ENCODE peak calls at places on chromosomes 6 and 20, in eight cellular contexts. I is HepG2, X is stomach, S is upper lobe of left lung, A is A549, R is tibial nerve, G is sigmoid colon, O is K562. D is an unnamed sample.

GRCh38 chr6:169312658-169313346 is 59.2 kb upstream of the THBS2 start:
- DNase-seq in S (no peak), G (no peak), R (no peak), A (no peak), X (no peak), O (no peak), I (peak; percentile 18), D (no peak)

GRCh38 chr20:31712112-31712553 is 10.5 kb downstream of the BCL2L1 start:
- DNase-seq in R (no peak), X (peak; percentile 69), A (no peak), S (peak; percentile 46), G (peak; percentile 65), O (no peak), I (peak; percentile 62), D (no peak)

GRCh38 chr6:111711989-111712388 is 106.3 kb upstream of the TRAF3IP2 start:
- DNase-seq in I (no peak), X (no peak), O (no peak), S (no peak), A (no peak), R (no peak), G (no peak), D (no peak)

GRCh38 chr6:2858678-2859324 is 17.1 kb upstream of the SERPINB1 start:
- DNase-seq in R (no peak), I (no peak), O (no peak), A (no peak), G (no peak), X (no peak), S (no peak), D (no peak)

GRCh38 chr6:111730835-111731234 is 125.2 kb upstream of the TRAF3IP2 start:
- DNase-seq in A (no peak), O (no peak), X (peak; percentile 71), S (peak; percentile 28), G (no peak), I (no peak), R (peak; percentile 49), D (peak; percentile 71)

GRCh38 chr6:20236344-20236743 is 24.1 kb upstream of the MBOAT1 start:
- DNase-seq in R (no peak), O (no peak), A (no peak), I (no peak), G (no peak), S (no peak), X (no peak), D (no peak)

GRCh38 chr20:35478804-35479472 is 23.5 kb downstream of the CEP250 start:
- DNase-seq in A (no peak), O (no peak), X (no peak), I (peak; percentile 77), R (no peak), S (no peak), G (no peak), D (no peak)

GRCh38 chr6:107118976-107119375 is 3.7 kb upstream of the BEND3 start:
- DNase-seq in R (no peak), G (no peak), S (no peak), O (no peak), A (no peak), X (no peak), I (no peak), D (no peak)

GRCh38 chr6:32444433-32444832 is 4.7 kb downstream of the HLA-DRA start:
- DNase-seq in O (no peak), I (no peak), R (no peak), X (no peak), S (no peak), G (no peak), A (no peak), D (no peak)

GRCh38 chr6:149230729-149231434 is 86.6 kb upstream of the TAB2 start:
- DNase-seq in X (no peak), R (no peak), S (no peak), I (no peak), O (no peak), G (no peak), A (no peak), D (no peak)

GRCh38 chr6:112620832-112621569 is 273.9 kb downstream of the RFPL4B start:
- DNase-seq in S (no peak), R (no peak), A (no peak), G (no peak), I (no peak), X (no peak), O (no peak), D (no peak)

GRCh38 chr6:113385020-113385431 is 472.1 kb upstream of the MARCKS start:
- DNase-seq in R (no peak), A (no peak), G (no peak), I (no peak), S (no peak), O (no peak), X (no peak), D (no peak)

GRCh38 chr6:106069478-106069877 is 16.7 kb upstream of the PRDM1 start:
- DNase-seq in I (peak; percentile 12), O (no peak), R (no peak), G (no peak), S (no peak), X (peak; percentile 48), A (no peak), D (peak; percentile 51)

GRCh38 chr20:50995506-50995905 is 27.4 kb downstream of the KCNG1 start:
- DNase-seq in O (no peak), X (no peak), I (no peak), G (no peak), S (no peak), A (no peak), R (no peak), D (no peak)

GRCh38 chr20:23318347-23318746 is 32.2 kb upstream of the NXT1 start:
- DNase-seq in O (no peak), A (no peak), R (no peak), I (no peak), S (no peak), G (peak; percentile 0), X (no peak), D (no peak)

DNA sequence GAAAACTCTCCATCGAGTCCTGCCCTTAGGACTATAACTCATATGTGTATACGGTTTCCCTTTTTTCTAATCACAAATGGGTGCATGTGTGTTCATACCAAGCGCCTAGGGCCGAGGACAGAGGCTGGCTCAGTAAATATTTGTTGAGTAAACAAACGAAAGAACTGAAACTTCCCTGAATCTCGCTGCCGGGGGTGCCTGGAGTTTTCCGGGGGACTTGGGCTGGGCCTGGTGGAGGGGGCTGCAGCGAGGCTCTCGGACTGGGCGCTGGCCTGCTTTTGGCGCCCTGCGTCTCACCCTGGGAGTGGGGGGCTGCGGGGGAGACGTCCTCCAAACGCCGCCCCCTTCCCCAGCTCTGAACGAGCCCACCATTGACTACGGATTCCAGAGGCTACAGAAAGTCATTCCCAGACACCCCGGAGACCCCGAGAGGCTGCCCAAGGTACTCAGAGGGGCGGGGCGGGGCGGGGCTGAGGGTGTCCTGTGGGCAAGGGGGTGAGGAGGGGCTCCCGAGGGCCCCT is 49.0 kb downstream of the CPXM1 start:
- DNase-seq in A (no peak), I (peak; percentile 75), S (no peak), R (no peak), G (peak; percentile 55), O (no peak), X (no peak), D (peak; percentile 42)
- TF ChIP-seq EP300 in A (no peak), I (peak; percentile 53), S (no peak), R (no peak), G (no peak), O (no peak), X (no peak), D (no peak)

DNA sequence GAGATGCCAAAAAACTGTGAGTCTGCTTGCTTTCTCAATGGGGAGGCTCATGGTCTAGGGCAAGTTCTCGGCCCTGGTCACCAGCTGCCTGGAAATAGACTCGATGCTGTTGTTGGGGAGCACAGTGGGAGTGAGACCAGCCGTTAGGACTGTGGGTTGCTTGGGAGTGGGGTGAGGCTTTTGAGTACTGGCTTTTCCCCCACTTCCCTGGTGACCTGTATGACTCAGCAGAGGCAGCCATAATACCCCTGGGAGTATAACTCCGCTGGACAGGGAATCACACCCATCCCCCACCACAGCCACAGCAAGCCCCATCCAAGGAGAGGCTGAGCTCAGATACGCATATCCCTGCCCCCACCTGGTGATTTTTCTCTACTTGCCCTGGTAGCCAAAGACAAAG is 48.9 kb upstream of the OGFRL1 start:
- DNase-seq in R (no peak), G (no peak), S (no peak), I (no peak), O (no peak), X (no peak), A (no peak), D (no peak)
- TF ChIP-seq CTCF in R (no peak), G (no peak), S (no peak), I (no peak), O (no peak), X (no peak), A (no peak), D (no peak)

GRCh38 chr6:116395647-116396046 is 24.9 kb downstream of the DSE start:
- DNase-seq in O (no peak), I (no peak), X (no peak), S (no peak), A (no peak), R (no peak), G (no peak), D (no peak)
- H3K4me3 ChIP-seq in O (no peak overlapping the region), I (no peak overlapping the region), X (no peak overlapping the region), S (no peak overlapping the region), A (no peak overlapping the region), R (no peak overlapping the region), G (no peak overlapping the region), D (no peak overlapping the region)

GRCh38 chr6:45637056-45637455 is 259.3 kb upstream of the SUPT3H start:
- DNase-seq in O (no peak), I (no peak), G (no peak), S (no peak), R (no peak), X (no peak), A (no peak), D (no peak)

GRCh38 chr6:45640081-45640491 is 262.4 kb upstream of the SUPT3H start:
- DNase-seq in R (no peak), G (no peak), A (no peak), I (no peak), S (no peak), X (no peak), O (no peak), D (no peak)

GRCh38 chr6:45640811-45641210 is 263.1 kb upstream of the SUPT3H start:
- DNase-seq in I (no peak), S (no peak), X (no peak), R (no peak), A (no peak), G (no peak), O (no peak), D (no peak)

GRCh38 chr6:45633272-45633908 is 255.7 kb upstream of the SUPT3H start:
- DNase-seq in G (no peak), I (no peak), R (no peak), O (no peak), S (no peak), A (no peak), X (no peak), D (no peak)

GRCh38 chr6:45637611-45638257 is 260.0 kb upstream of the SUPT3H start:
- DNase-seq in G (peak; percentile 97), R (peak; percentile 27), I (no peak), O (no peak), S (no peak), A (no peak), X (no peak), D (no peak)
- TF ChIP-seq EP300 in G (peak; percentile 99), R (peak; percentile 56), I (no peak), O (no peak), S (no peak), A (no peak), X (no peak), D (no peak)

GRCh38 chr6:157092736-157093135 is 230.6 kb downstream of the TMEM242 start:
- DNase-seq in A (no peak), O (no peak), I (no peak), X (no peak), G (no peak), S (peak; percentile 36), R (no peak), D (no peak)
- TF ChIP-seq CTCF in A (no peak), O (no peak), I (no peak), X (no peak), G (no peak), S (no peak), R (no peak), D (no peak)

GRCh38 chr6:27297484-27297856 is 14.6 kb downstream of the POM121L2 start:
- DNase-seq in I (no peak), X (no peak), R (no peak), G (no peak), S (no peak), A (no peak), O (peak; percentile 49), D (no peak)
- H3K4me3 ChIP-seq in I (peak overlapping the region; percentile 63), X (no peak overlapping the region), R (no peak overlapping the region), G (no peak overlapping the region), S (no peak overlapping the region), A (peak overlapping the region; percentile 58), O (peak overlapping the region; percentile 67), D (no peak overlapping the region)